ENCODE peak calls at places on chromosomes 12 and 14, in four cellular contexts. One of them, this sample, is unnamed.

GRCh38 chr14:50530794-50531193 is 1.6 kb downstream of the MAP4K5 start:
- DNase-seq in fibroblast of pulmonary artery: no peak
- DNase-seq in progenitor cell of endocrine pancreas: no peak
- DNase-seq in psoas muscle: no peak
- DNase-seq in this sample: no peak

GRCh38 chr12:42792265-42792664 is 202.7 kb upstream of the PRICKLE1 start:
- DNase-seq in fibroblast of pulmonary artery: no peak
- DNase-seq in psoas muscle: no peak
- DNase-seq in progenitor cell of endocrine pancreas: no peak
- DNase-seq in this sample: no peak

GRCh38 chr12:82182601-82183000 is 175.6 kb downstream of the CCDC59 start:
- DNase-seq in progenitor cell of endocrine pancreas: no peak
- DNase-seq in fibroblast of pulmonary artery: no peak
- DNase-seq in psoas muscle: no peak
- DNase-seq in this sample: no peak

GRCh38 chr12:122793685-122794106 is 19.3 kb downstream of the CCDC62 start:
- DNase-seq in progenitor cell of endocrine pancreas: no peak
- DNase-seq in fibroblast of pulmonary artery: peak
- DNase-seq in psoas muscle: no peak
- DNase-seq in this sample: no peak

GRCh38 chr14:20403521-20403920 is 9.8 kb downstream of the TEP1 start:
- DNase-seq in progenitor cell of endocrine pancreas: no peak
- DNase-seq in fibroblast of pulmonary artery: no peak
- DNase-seq in psoas muscle: no peak
- DNase-seq in this sample: no peak

GRCh38 chr14:89121961-89122675 is 294.9 kb downstream of the FOXN3 start:
- DNase-seq in fibroblast of pulmonary artery: no peak
- DNase-seq in psoas muscle: no peak
- DNase-seq in progenitor cell of endocrine pancreas: no peak
- DNase-seq in this sample: no peak

GRCh38 chr14:75170797-75171196 is 5.6 kb downstream of the TMED10 start:
- DNase-seq in progenitor cell of endocrine pancreas: no peak
- DNase-seq in psoas muscle: no peak
- DNase-seq in fibroblast of pulmonary artery: peak
- DNase-seq in this sample: no peak

GRCh38 chr14:58898655-58899316 is 261.0 kb downstream of the DACT1 start:
- DNase-seq in psoas muscle: no peak
- DNase-seq in progenitor cell of endocrine pancreas: no peak
- DNase-seq in fibroblast of pulmonary artery: peak
- DNase-seq in this sample: no peak

GRCh38 chr12:68772714-68773113 is 26.7 kb downstream of the SLC35E3 start:
- DNase-seq in psoas muscle: no peak
- DNase-seq in fibroblast of pulmonary artery: no peak
- DNase-seq in progenitor cell of endocrine pancreas: no peak
- DNase-seq in this sample: no peak

GRCh38 chr14:77184396-77185092 is 2.9 kb downstream of the TMEM63C start:
- DNase-seq in psoas muscle: no peak
- DNase-seq in fibroblast of pulmonary artery: no peak
- DNase-seq in progenitor cell of endocrine pancreas: no peak
- DNase-seq in this sample: no peak

GRCh38 chr12:104226672-104227071 is 11.1 kb downstream of the TXNRD1 start:
- DNase-seq in psoas muscle: no peak
- DNase-seq in progenitor cell of endocrine pancreas: no peak
- DNase-seq in fibroblast of pulmonary artery: peak
- DNase-seq in this sample: no peak

GRCh38 chr14:55580401-55581010 is 499 bp downstream of the KTN1 start:
- DNase-seq in progenitor cell of endocrine pancreas: peak
- DNase-seq in fibroblast of pulmonary artery: no peak
- DNase-seq in psoas muscle: peak
- DNase-seq in this sample: peak
- TF ChIP-seq CTCF in progenitor cell of endocrine pancreas: peak
- TF ChIP-seq CTCF in fibroblast of pulmonary artery: no peak
- TF ChIP-seq CTCF in psoas muscle: no peak
- TF ChIP-seq CTCF in this sample: no peak

GRCh38 chr12:48192861-48193260 is 9.4 kb downstream of the CCDC184 start:
- DNase-seq in progenitor cell of endocrine pancreas: no peak
- DNase-seq in fibroblast of pulmonary artery: no peak
- DNase-seq in psoas muscle: no peak
- DNase-seq in this sample: no peak

GRCh38 chr12:48187916-48188695 is 4.7 kb downstream of the CCDC184 start:
- DNase-seq in fibroblast of pulmonary artery: no peak
- DNase-seq in psoas muscle: no peak
- DNase-seq in progenitor cell of endocrine pancreas: no peak
- DNase-seq in this sample: no peak

GRCh38 chr12:48191096-48191495 is 7.7 kb downstream of the CCDC184 start:
- DNase-seq in fibroblast of pulmonary artery: no peak
- DNase-seq in psoas muscle: no peak
- DNase-seq in progenitor cell of endocrine pancreas: no peak
- DNase-seq in this sample: no peak

GRCh38 chr12:48193623-48194022 is 9.5 kb downstream of the OR10AD1 start:
- DNase-seq in fibroblast of pulmonary artery: no peak
- DNase-seq in progenitor cell of endocrine pancreas: no peak
- DNase-seq in psoas muscle: no peak
- DNase-seq in this sample: no peak

DNA sequence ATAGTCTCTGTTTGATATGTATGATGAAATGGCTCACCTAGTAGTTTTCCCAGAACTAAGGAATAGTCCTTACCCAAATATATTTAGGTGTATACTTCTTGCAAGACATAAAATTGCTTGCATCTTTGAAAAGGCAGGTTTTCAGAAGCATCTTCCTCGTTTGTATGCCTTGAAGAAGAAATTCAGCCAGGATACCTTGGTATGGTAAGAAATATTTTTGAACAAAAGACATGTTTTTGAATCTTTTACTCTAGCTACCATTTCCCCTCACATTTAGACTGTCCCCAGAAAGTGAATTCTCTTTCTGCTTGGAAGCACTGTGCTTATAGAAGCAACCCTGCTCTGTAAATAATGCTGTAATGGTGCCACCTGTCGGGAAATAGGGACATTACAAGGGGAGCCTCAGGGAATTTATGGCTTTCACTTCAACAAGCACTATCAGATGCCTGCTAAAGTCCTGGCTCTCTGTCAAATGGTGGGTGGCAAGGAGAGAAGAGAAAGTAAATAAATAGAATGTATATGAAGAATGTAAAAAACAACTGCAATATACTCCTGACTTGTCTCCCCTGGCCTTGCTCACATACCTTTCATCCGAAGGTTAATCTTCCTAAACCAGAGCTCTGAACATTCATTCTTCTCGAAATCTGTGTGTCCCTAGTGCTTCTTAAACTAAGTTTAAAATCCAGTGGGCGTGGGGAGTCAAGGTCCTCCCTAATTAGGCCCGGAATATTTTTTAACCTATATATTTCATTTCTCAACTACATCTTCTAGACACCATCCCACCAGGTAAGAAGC is 6.1 kb downstream of the CCDC184 start:
- DNase-seq in fibroblast of pulmonary artery: peak
- DNase-seq in progenitor cell of endocrine pancreas: peak
- DNase-seq in psoas muscle: no peak
- DNase-seq in this sample: no peak
- TF ChIP-seq CTCF in fibroblast of pulmonary artery: peak
- TF ChIP-seq CTCF in progenitor cell of endocrine pancreas: peak
- TF ChIP-seq CTCF in psoas muscle: peak
- TF ChIP-seq CTCF in this sample: peak

DNA sequence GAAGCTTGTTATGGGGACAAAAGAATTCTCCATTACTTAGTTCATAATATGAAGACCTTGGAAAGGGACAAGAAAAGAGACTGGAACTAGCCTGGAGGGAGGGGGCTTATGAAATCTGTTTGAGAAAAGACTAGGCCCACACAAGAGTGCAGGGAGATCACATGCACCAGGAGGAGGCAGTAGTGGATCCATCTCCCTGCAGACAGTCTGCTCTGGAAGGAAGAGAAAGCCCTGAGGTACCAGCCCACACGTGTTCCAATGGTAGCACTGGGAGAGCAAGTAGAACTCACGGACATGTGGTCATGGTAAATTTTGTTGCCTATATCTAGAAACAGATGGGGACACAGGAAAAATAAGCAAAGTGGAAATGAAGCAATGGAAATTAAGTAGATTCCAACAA is 445.4 kb downstream of the SOX5 start:
- DNase-seq in progenitor cell of endocrine pancreas: no peak
- DNase-seq in fibroblast of pulmonary artery: no peak
- DNase-seq in psoas muscle: no peak
- DNase-seq in this sample: no peak
- TF ChIP-seq CTCF in progenitor cell of endocrine pancreas: no peak
- TF ChIP-seq CTCF in fibroblast of pulmonary artery: no peak
- TF ChIP-seq CTCF in psoas muscle: no peak
- TF ChIP-seq CTCF in this sample: no peak

DNA sequence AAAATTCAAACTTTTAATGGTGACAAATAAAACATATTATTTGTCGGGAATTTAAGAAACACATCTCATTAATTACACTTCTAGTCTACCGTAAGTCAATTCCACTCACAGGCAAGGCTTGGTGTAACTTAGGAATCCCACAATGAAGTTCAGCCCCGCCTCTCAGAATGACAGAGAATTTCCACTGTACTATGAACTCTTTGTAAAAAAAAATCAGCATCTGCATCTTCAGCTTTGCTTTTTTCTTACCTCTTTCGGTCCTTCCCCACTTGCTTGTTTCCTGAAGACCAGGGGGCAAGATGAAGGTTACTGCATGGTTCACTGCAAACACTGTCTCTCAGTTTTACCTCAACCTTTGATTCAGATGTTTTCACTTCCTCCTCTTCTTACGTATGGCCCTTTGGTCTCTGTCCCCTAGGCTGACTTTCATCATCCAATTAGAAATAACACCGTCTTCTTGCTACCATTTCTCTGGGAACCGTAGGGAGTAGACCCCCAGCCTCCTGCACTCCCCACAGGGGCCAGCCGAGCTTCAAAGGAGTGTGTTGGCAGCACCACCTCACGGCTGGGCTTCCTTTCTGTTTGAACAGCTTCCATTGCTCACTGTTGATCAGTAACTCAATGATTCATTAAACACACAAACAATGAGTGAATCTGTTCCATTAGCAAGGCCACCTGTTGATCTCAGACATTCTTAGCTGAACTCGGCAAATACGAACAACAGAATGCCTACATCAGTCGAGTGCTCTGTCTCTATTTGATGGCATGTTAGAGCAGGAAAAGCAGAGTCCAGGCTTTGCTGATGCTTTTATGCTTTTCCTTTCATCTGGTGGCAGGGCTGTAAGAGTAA is 343.0 kb downstream of the BMP4 start:
- DNase-seq in psoas muscle: no peak
- DNase-seq in fibroblast of pulmonary artery: no peak
- DNase-seq in progenitor cell of endocrine pancreas: peak
- DNase-seq in this sample: no peak
- TF ChIP-seq CTCF in psoas muscle: no peak
- TF ChIP-seq CTCF in fibroblast of pulmonary artery: no peak
- TF ChIP-seq CTCF in progenitor cell of endocrine pancreas: peak
- TF ChIP-seq CTCF in this sample: no peak

DNA sequence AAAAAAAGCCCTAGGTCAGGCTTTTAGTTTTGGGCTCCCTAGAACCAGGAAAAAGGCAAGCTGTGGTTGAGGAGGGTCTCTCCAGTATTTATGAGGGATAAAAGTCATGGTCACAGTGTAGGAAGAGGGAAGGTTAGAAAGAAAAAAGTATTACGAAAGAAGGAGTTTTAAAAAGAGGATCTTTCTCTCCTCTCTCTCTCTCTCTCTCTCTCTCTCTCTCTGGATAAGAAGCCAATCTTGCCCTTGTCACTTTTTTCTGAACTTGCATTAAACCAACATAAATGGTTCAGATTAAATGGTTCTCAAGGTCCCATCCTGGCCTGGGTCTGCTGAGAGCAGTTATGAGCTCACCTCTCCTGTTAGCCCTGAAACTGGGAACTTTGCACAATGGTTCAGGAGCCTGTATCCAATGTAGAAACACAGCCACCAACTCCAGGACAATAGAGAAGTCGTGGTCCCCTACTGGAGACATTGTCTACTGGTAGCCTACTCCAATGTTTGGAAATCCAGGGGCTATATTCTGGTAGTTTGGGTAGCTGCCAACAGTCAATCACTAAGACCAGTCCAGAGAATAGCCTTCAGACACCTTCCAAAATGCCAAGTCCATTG is 131.9 kb downstream of the DAD1 start:
- DNase-seq in fibroblast of pulmonary artery: no peak
- DNase-seq in psoas muscle: no peak
- DNase-seq in progenitor cell of endocrine pancreas: no peak
- DNase-seq in this sample: no peak
- TF ChIP-seq CTCF in fibroblast of pulmonary artery: no peak
- TF ChIP-seq CTCF in psoas muscle: no peak
- TF ChIP-seq CTCF in progenitor cell of endocrine pancreas: no peak
- TF ChIP-seq CTCF in this sample: no peak

DNA sequence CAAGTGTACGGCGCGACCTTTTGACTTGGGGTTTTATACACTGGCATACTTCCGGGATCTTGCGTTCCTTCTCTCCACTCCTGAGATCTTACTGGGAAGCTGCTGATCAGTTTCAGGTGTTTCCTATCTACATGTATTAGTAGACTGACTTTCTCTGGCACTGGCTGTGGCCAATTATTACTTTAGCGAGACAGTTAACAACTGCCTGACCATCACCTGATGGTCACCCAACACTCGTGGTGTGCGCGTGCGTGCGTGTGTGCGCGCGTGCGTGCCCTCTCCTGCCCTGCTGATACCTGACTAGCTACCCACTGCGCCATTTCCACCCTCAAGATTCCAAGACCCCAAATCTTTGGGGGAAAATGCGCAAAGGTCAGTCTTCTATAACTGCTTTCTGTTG is 249.9 kb downstream of the AEBP2 start:
- DNase-seq in fibroblast of pulmonary artery: no peak
- DNase-seq in psoas muscle: no peak
- DNase-seq in progenitor cell of endocrine pancreas: no peak
- DNase-seq in this sample: no peak
- TF ChIP-seq CTCF in fibroblast of pulmonary artery: no peak
- TF ChIP-seq CTCF in psoas muscle: no peak
- TF ChIP-seq CTCF in progenitor cell of endocrine pancreas: no peak
- TF ChIP-seq CTCF in this sample: no peak

DNA sequence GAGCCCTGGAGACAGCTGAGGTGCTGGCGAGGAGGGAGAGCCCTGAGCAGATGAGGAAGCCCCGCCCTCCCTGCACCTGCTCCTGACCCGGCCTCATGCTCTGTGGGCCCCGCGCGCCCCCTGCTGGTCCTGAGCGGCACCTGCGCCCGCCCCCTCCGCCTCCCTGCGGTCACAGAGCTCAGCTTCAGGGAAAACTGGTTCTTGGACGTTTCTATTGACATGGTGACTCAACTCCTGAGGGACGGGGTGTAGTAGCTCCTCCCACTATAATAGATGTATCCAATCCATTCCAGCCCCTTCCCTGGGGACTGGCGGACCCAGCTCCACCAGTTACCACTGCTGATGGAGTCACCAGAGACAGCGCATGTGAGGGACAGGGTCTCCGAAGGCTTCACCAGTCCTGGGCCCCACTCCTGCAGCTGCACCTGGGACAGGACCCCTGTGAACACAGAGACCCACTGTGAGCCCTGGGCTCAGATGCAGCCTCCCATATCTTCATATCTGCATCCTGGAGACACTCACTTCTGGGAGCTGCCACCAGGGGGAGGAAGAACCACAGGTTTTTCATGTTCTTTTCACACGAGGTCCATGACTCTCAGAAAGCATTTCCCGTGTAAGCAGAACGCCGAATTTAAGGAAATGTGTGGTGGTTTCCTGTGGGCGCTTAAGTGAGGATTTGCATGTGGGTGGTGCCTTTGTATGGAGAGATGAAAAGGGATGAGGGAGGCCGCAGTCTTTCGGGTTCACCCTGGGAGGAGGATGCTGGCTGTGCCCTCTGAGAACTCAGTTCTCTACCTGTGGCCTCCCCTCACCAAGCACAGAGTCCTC is 1346.5 kb downstream of the TMEM121 start:
- DNase-seq in fibroblast of pulmonary artery: no peak
- DNase-seq in psoas muscle: peak
- DNase-seq in progenitor cell of endocrine pancreas: no peak
- DNase-seq in this sample: peak
- TF ChIP-seq CTCF in fibroblast of pulmonary artery: peak
- TF ChIP-seq CTCF in psoas muscle: no peak
- TF ChIP-seq CTCF in progenitor cell of endocrine pancreas: no peak
- TF ChIP-seq CTCF in this sample: peak